ENCODE peak calls at places on chromosome 4, in nine cellular contexts. Q is cardiac muscle cell, J is esophagus squamous epithelium, U is colonic mucosa, G is prostate gland, S is right lobe of liver, E is Peyer's patch, C is H1, O is neuronal stem cell. W is an unnamed sample.

GRCh38 chr4:110211007-110211769 is 12.8 kb upstream of the ELOVL6 start:
- DNase-seq in J (no peak), C (no peak), U (peak; percentile 30), S (no peak), E (no peak), O (no peak), G (no peak), Q (peak; percentile 69), W (no peak)

GRCh38 chr4:87506974-87507701 is 22.0 kb downstream of the SPARCL1 start:
- DNase-seq in S (no peak), O (no peak), C (no peak), J (no peak), E (no peak), Q (peak; percentile 87), G (no peak), U (no peak), W (no peak)

GRCh38 chr4:165027762-165028402 is 3.9 kb upstream of the TRIM60 start:
- DNase-seq in C (no peak), J (no peak), E (no peak), O (no peak), Q (peak; percentile 21), S (no peak), G (no peak), U (no peak), W (no peak)

GRCh38 chr4:23373269-23373668 is 516.6 kb downstream of the PPARGC1A start:
- DNase-seq in U (peak; percentile 43), J (no peak), O (no peak), S (no peak), Q (peak; percentile 70), C (no peak), E (no peak), G (no peak), W (no peak)

GRCh38 chr4:169485084-169485483 is 127.3 kb downstream of the NEK1 start:
- DNase-seq in C (no peak), G (no peak), E (no peak), J (no peak), Q (no peak), U (no peak), O (no peak), S (no peak), W (no peak)

GRCh38 chr4:174522183-174523002 is at the start of gene HPGD:
- DNase-seq in U (peak; percentile 78), C (peak; percentile 15), S (peak; percentile 91), E (peak; percentile 90), J (no peak), Q (no peak), G (peak; percentile 44), O (peak; percentile 61), W (peak; percentile 81)

GRCh38 chr4:185283723-185284122 is 74.3 kb downstream of the SNX25 start:
- DNase-seq in Q (peak; percentile 31), G (no peak), E (no peak), J (no peak), C (no peak), S (no peak), O (no peak), U (no peak), W (no peak)

GRCh38 chr4:72366601-72367000 is 202.4 kb downstream of the ADAMTS3 start:
- DNase-seq in C (no peak), Q (no peak), E (no peak), J (no peak), G (no peak), S (no peak), O (no peak), U (no peak), W (no peak)

GRCh38 chr4:176548571-176548970 is 228.8 kb downstream of the SPCS3 start:
- DNase-seq in C (no peak), G (no peak), Q (no peak), J (no peak), E (no peak), S (no peak), O (no peak), U (no peak), W (no peak)

GRCh38 chr4:67634741-67635140 is 66.2 kb downstream of the UBA6 start:
- DNase-seq in Q (no peak), S (no peak), J (no peak), C (no peak), G (no peak), U (no peak), E (no peak), O (no peak), W (no peak)

GRCh38 chr4:67635331-67635730 is 65.6 kb downstream of the UBA6 start:
- DNase-seq in J (no peak), U (no peak), Q (no peak), S (no peak), G (no peak), C (no peak), O (no peak), E (no peak), W (no peak)

GRCh38 chr4:67632492-67632891 is 68.5 kb downstream of the UBA6 start:
- DNase-seq in E (no peak), O (no peak), J (no peak), S (no peak), Q (no peak), G (no peak), C (no peak), U (no peak), W (no peak)

GRCh38 chr4:67638157-67638556 is 62.8 kb downstream of the UBA6 start:
- DNase-seq in E (no peak), J (no peak), S (no peak), C (no peak), U (no peak), O (no peak), Q (no peak), G (no peak), W (no peak)
- H3K36me3 ChIP-seq in E (peaks cover 39% of the 10 kb centered on the region), J (peaks cover 92% of the 10 kb centered on the region), S (no peaks in the 10 kb centered on the region), C (peaks cover 30% of the 10 kb centered on the region), U (peaks cover 7% of the 10 kb centered on the region), O (peaks cover 5% of the 10 kb centered on the region), Q (peaks cover 39% of the 10 kb centered on the region), G (no peaks in the 10 kb centered on the region), W (peaks cover 2% of the 10 kb centered on the region)

GRCh38 chr4:7396186-7396585 is 38.5 kb downstream of the PSAPL1 start:
- DNase-seq in Q (no peak), C (no peak), J (no peak), E (no peak), O (no peak), S (no peak), G (no peak), U (no peak), W (no peak)

GRCh38 chr4:7395635-7396034 is 39.1 kb downstream of the PSAPL1 start:
- DNase-seq in O (no peak), S (no peak), U (no peak), E (no peak), Q (no peak), J (no peak), C (no peak), G (no peak), W (no peak)

GRCh38 chr4:7393491-7394183 is 41.1 kb downstream of the PSAPL1 start:
- DNase-seq in J (no peak), C (no peak), S (no peak), G (no peak), Q (no peak), U (no peak), E (no peak), O (no peak), W (peak; percentile 22)

GRCh38 chr4:7394184-7394575 is 40.5 kb downstream of the PSAPL1 start:
- DNase-seq in C (no peak), S (no peak), U (no peak), O (no peak), G (no peak), Q (no peak), E (peak; percentile 23), J (no peak), W (no peak)

GRCh38 chr4:7394681-7395451 is 39.9 kb downstream of the PSAPL1 start:
- DNase-seq in Q (no peak), C (no peak), S (no peak), U (no peak), O (no peak), J (no peak), E (peak; percentile 35), G (no peak), W (no peak)
- H3K4me3 ChIP-seq in Q (no peak overlapping the region), C (no peak overlapping the region), S (no peak overlapping the region), U (no peak overlapping the region), O (no peak overlapping the region), J (no peak overlapping the region), E (no peak overlapping the region), G (no peak overlapping the region), W (no peak overlapping the region)

GRCh38 chr4:25377572-25377882 is 464 bp downstream of the ANAPC4 start:
- DNase-seq in C (no peak), E (no peak), Q (no peak), O (no peak), S (no peak), U (no peak), J (no peak), G (no peak), W (no peak)
- H3K27ac ChIP-seq in C (peak overlapping the region; percentile 67), E (peak overlapping the region; percentile 61), Q (no peak overlapping the region), O (no peak overlapping the region), S (peak overlapping the region; percentile 32), U (peak overlapping the region; percentile 51), J (peak overlapping the region; percentile 86), G (peak overlapping the region; percentile 76), W (no peak overlapping the region)

GRCh38 chr4:7007944-7008343 is 35.2 kb upstream of the TADA2B start:
- DNase-seq in E (no peak), S (peak; percentile 81), O (no peak), U (no peak), J (no peak), C (no peak), Q (no peak), G (no peak), W (no peak)

GRCh38 chr4:7005571-7005970 is 37.6 kb upstream of the TADA2B start:
- DNase-seq in U (no peak), O (no peak), J (no peak), Q (no peak), E (no peak), S (no peak), G (no peak), C (no peak), W (peak; percentile 10)

GRCh38 chr4:7009591-7009990 is 33.6 kb upstream of the TADA2B start:
- DNase-seq in G (no peak), C (no peak), U (no peak), Q (no peak), E (no peak), S (no peak), O (no peak), J (no peak), W (no peak)

GRCh38 chr4:7006411-7006810 is 36.8 kb upstream of the TADA2B start:
- DNase-seq in C (no peak), J (no peak), E (no peak), Q (no peak), O (no peak), S (no peak), G (no peak), U (no peak), W (no peak)

DNA sequence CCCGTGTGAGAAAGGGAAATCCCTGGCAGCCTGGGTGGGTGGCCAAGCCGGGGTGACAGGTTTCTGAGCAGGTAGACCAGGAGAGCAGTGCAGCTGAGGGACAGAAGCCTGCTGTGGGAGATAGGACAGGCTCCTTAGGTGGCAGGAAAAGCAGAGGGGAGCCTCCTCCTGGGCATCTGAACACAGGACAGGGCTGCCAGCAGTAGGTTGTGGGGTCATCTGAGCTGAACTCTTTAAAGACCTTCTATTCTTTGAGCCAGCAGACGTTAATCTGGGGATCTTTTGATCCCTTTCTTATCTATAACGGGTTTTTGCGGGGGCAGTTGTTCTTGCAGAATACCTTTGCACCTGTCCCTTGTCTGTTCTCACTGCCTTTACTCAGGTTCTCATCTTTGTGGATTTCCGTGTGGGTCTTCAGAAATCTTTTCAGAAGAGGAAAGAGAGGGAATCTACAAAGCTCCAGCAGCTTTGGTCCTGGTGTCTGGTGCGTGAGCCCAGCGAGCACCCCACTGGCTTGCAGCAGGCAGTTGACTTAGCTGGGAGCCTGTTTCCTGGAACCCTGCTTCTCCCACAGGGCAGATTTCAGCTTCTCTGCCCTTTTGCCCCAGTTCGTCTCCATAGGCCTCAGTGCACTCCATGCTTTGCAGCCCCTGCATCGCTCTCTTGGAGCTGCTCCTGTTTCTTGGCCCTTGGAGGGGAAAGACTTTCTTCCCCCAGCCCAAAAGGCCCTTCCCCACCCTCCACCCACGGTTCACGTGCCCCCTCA is 35.8 kb upstream of the TADA2B start:
- DNase-seq in J (no peak), U (no peak), C (no peak), S (peak; percentile 40), O (no peak), Q (no peak), E (no peak), G (no peak), W (peak; percentile 41)
- H3K36me3 ChIP-seq in J (peaks cover 100% of the 10 kb centered on the region), U (peaks cover 6% of the 10 kb centered on the region), C (peaks cover 40% of the 10 kb centered on the region), S (peaks cover 4% of the 10 kb centered on the region), O (peaks cover 23% of the 10 kb centered on the region), Q (peaks cover 10% of the 10 kb centered on the region), E (peaks cover 87% of the 10 kb centered on the region), G (no peaks in the 10 kb centered on the region), W (peaks cover 3% of the 10 kb centered on the region)

W was measured in aorta.